ENCODE peak calls at places on chromosomes 5 and 9, in five cellular contexts. Z is IMR-90, J is GM23338, X is AG04450, F is testis. D is an unnamed sample. For H3K27me3, the result is how much of the 10 kb centered on the place peaks cover.

GRCh38 chr9:7055201-7055903 is 297.6 kb downstream of the KDM4C start:
- DNase-seq in Z (no peak), J (no peak), X (no peak), F (no peak), D (no peak)

GRCh38 chr5:53357439-53357838 is 123.0 kb upstream of the FST start:
- DNase-seq in Z (no peak), J (no peak), X (no peak), F (no peak), D (no peak)

GRCh38 chr5:155276231-155276630 is 262.7 kb downstream of the KIF4B start:
- DNase-seq in Z (no peak), J (no peak), X (no peak), F (no peak), D (no peak)

GRCh38 chr5:94329115-94329514 is 289.3 kb downstream of the KIAA0825 start:
- DNase-seq in Z (no peak), J (peak), X (no peak), F (no peak), D (no peak)

GRCh38 chr9:113587471-113588031 is 124.0 kb downstream of the RGS3 start:
- DNase-seq in Z (peak), J (peak), X (no peak), F (no peak), D (peak)

GRCh38 chr5:93039888-93040287 is 541.1 kb downstream of the NR2F1-AS1 start:
- DNase-seq in Z (no peak), J (no peak), X (no peak), F (no peak), D (no peak)

GRCh38 chr9:136451221-136451877 is 11.7 kb upstream of the INPP5E start:
- DNase-seq in Z (no peak), J (peak), X (no peak), F (no peak), D (no peak)

GRCh38 chr9:93464876-93465275 is 11.5 kb upstream of the FAM120AOS start:
- DNase-seq in Z (no peak), J (peak), X (no peak), F (no peak), D (no peak)

GRCh38 chr5:160792732-160793454 is 59.1 kb downstream of the ATP10B start:
- DNase-seq in Z (no peak), J (no peak), X (no peak), F (no peak), D (no peak)

GRCh38 chr5:30991462-30991861 is 202.0 kb upstream of the CDH6 start:
- DNase-seq in Z (peak), J (no peak), X (peak), F (no peak), D (no peak)

GRCh38 chr5:54658014-54658413 is 140.5 kb downstream of the SNX18 start:
- DNase-seq in Z (peak), J (no peak), X (peak), F (no peak), D (no peak)

GRCh38 chr9:90546200-90546599 is 96.4 kb downstream of the DIRAS2 start:
- DNase-seq in Z (peak), J (peak), X (peak), F (no peak), D (no peak)

GRCh38 chr5:138610468-138611294 is 35.5 kb upstream of the HSPA9 start:
- DNase-seq in Z (no peak), J (peak), X (no peak), F (no peak), D (no peak)
- TF ChIP-seq CTCF in Z (peak), J (peak), X (peak), F (no peak), D (no peak)

GRCh38 chr9:28234899-28235277 is 661.6 kb upstream of the C9orf72 start:
- DNase-seq in Z (peak), J (no peak), X (no peak), F (no peak), D (no peak)

GRCh38 chr9:28234133-28234898 is 661.0 kb upstream of the C9orf72 start:
- DNase-seq in Z (no peak), J (no peak), X (no peak), F (no peak), D (no peak)
- H3K27ac ChIP-seq in Z (no peak), J (no peak), X (no peak), F (no peak), D (no peak)

DNA sequence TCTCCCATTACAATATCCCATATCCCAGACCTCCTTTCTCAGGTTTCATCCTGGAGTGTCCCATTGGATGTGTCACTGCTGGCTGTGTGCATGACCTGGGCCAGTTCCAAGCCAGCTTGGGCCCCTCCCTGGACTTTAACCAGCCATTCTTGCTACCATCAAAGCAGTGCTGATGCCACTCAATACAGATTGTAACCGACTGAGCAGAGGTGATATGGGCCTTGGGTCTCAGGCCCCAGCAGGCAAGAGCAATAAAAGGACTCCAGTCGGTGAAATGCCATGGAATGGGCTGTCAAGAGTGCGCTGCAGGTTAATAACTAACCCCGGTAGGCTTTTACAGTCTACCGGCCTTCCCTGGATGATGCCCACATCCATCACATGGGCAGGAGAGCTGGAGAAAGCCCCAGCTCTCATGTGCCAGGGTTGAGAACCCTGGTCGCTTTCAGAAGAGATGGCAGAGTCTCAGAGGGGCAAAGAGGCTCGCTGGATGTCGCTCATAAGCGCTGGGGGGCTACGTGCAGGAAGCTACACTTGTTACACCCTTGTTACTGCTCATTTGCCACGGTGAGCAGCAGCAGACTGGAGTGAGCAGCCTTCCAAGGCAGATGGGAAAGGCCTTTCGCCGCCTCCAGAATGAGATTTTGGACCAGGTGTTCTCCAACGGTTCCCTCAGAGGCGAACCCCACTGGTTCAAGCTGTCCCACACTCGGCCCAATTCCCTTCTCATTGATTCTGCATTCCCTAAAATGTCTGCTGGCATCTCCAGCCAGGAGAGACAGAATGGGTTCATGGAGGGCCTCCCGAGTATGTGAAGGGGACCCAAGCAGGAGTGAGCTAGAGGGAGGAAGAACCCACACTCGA is 13.2 kb downstream of the EPB41L4B start:
- DNase-seq in Z (no peak), J (no peak), X (no peak), F (no peak), D (no peak)
- H3K27me3 ChIP-seq in Z (under half), J (under half), X (under half), F (under half), D (under half)

DNA sequence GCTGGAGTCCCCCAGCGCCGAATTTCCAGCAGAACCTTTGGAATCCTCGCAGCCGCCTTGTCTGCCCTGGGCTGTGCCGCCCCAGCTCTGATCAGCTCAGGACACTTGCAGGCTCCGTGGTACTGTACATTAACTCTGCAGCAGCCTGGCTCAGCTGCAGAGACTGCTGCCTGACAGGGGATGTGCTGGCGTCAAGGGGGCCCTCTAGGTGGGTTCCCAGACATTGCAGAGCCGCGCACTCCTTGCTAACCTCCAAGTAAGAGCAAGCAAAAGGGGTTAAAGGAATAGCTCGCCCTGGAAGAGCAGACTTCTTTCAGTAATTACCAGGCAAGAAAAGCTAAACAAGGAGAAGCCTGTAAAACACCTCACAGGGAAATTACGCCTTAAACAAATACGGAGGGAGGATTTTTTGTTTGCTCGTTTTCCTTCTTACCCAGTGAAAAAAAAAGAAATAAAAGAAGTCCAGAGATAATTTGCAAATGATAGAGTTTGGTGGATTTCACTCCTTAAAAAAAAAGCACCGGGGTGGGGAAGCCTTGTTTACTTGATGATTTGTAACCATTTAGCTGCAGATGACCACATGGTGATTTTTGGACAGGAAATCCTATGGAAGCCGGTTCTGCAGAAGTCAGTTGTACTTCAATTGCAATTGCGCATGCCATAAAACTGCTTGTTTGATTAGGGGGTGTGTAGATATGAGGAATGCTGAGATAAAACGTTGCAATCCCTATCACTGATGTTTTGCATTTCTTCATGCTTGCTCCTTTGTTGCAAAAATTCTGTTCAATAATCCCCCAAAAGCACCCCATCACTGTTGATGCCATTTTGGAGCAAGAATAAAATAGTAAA is 305.8 kb downstream of the PDE4D start:
- DNase-seq in Z (peak), J (peak), X (peak), F (peak), D (peak)
- TF ChIP-seq CTCF in Z (no peak), J (peak), X (peak), F (no peak), D (no peak)

DNA sequence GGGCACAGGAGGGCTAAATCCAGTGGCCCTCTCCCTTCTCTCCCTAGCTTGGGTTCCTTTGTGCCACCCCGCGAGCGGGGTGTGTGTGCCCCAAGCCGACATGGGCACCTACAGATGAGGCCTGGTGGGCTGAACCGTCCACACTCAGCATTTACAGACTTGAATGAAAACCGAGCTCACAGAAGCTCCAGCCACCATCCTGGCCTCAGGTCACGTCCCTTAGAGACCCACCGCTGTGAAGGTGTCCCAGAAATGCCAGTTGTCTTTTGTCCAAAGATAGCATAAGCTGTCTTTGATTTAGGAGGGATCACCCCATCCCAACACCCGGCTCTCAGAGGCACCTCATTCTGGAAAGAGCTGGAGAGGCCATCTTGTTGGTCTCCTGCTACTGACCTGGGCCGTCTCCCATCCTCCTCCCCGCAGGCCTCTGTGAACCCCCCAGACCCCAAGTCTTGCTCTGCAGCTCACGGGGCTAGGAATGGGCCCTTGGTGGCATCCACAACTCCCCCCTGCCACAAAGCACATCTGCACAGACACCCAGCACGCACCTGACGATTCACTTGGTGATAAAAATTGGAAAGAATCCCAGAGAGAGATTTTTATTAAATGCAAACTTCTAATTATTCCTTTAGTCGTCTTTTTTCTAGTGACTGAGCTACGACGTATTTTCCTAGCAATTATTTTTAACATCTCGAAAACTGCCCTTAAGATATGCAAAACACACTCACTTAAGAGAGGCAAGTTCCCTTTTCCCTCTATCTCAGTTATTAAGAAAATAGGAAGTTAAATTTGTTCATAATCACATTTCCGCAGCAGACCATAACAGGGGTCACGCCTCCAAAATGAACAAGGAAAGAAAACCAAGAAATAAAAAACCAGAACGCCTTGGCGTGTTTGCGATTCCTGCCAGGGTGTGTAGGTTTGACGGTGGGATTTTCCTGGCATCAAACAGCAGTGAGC is 80.5 kb upstream of the LMX1B start:
- DNase-seq in Z (no peak), J (no peak), X (no peak), F (no peak), D (peak)
- H3K27ac ChIP-seq in Z (no peak), J (no peak), X (no peak), F (no peak), D (peak)

GRCh38 chr9:110979636-110980035 is 58.6 kb downstream of the LPAR1 start:
- DNase-seq in Z (no peak), J (no peak), X (no peak), F (no peak), D (no peak)

GRCh38 chr9:110980261-110980660 is 58.0 kb downstream of the LPAR1 start:
- DNase-seq in Z (no peak), J (no peak), X (no peak), F (no peak), D (no peak)

GRCh38 chr9:110990481-110990880 is 47.8 kb downstream of the LPAR1 start:
- DNase-seq in Z (no peak), J (no peak), X (no peak), F (no peak), D (no peak)

GRCh38 chr9:110986529-110986928 is 51.7 kb downstream of the LPAR1 start:
- DNase-seq in Z (peak), J (no peak), X (no peak), F (no peak), D (no peak)

GRCh38 chr9:110984890-110985437 is 53.3 kb downstream of the LPAR1 start:
- DNase-seq in Z (no peak), J (peak), X (no peak), F (no peak), D (no peak)
- H3K27me3 ChIP-seq in Z (under half), J (under half), X (under half), F (under half), D (under half)